ENCODE peak calls at places on chromosomes 11 and 22, in four cellular contexts. J is mammary epithelial cell; K is activated naive CD8-positive, alpha-beta T cell treated with anti-CD3 and anti-CD28 coated beads, Interleukin-2, amount 50 U/mL, for 16 hours; R is NCI-H1105 treated with DMSO at 0.1 percent for 48 hours. Z is an unnamed sample.

GRCh38 chr11:69514771-69515170 is 33.3 kb downstream of the LINC01488 start:
- DNase-seq in J (no peak), K (no peak), R (no peak), Z (no peak)

GRCh38 chr11:126992065-126992803 is 8.3 kb downstream of the KIRREL3 start:
- DNase-seq in J (peak), K (no peak), R (no peak), Z (no peak)

GRCh38 chr22:19805821-19806212 is 45.2 kb downstream of the TBX1 start:
- DNase-seq in J (no peak), K (no peak), R (no peak), Z (no peak)

GRCh38 chr22:35214968-35215367 is 42.3 kb upstream of the HMGXB4 start:
- DNase-seq in J (no peak), K (no peak), R (no peak), Z (no peak)

GRCh38 chr11:106724293-106724892 is 293.9 kb downstream of the GUCY1A2 start:
- DNase-seq in J (no peak), K (no peak), R (peak), Z (peak)

GRCh38 chr11:104705475-104706195 is 192.6 kb downstream of the CASP12 start:
- DNase-seq in J (peak), K (peak), R (no peak), Z (peak)

GRCh38 chr11:116108161-116108560 is 603.9 kb upstream of the CADM1 start:
- DNase-seq in J (no peak), K (no peak), R (no peak), Z (no peak)

GRCh38 chr11:119320593-119321524 is 3.9 kb upstream of the MCAM start:
- DNase-seq in J (peak), K (no peak), R (no peak), Z (peak)

GRCh38 chr22:20531404-20532181 is 24.2 kb downstream of the MED15 start:
- DNase-seq in J (peak), K (no peak), R (no peak), Z (no peak)

Z was measured in NCI-H146.